ENCODE peak calls at places on chromosomes 12 and 14, in four cellular contexts. Q is upper lobe of right lung, K is memory B cell, A is mucosa of descending colon. P is an unnamed sample.

GRCh38 chr12:32698285-32698684 is 19.2 kb downstream of the DNM1L start:
- DNase-seq in Q (no peak), K (no peak), A (no peak), P (no peak)

GRCh38 chr14:77046706-77047105 is 18.2 kb upstream of the IRF2BPL start:
- DNase-seq in Q (no peak), K (no peak), A (no peak), P (no peak)

GRCh38 chr14:60328588-60328987 is 79.6 kb downstream of the PPM1A start:
- DNase-seq in Q (no peak), K (no peak), A (no peak), P (no peak)

GRCh38 chr12:93167841-93168492 is 209.8 kb upstream of the NUDT4 start:
- DNase-seq in Q (no peak), K (peak), A (no peak), P (peak)

GRCh38 chr14:21704340-21704737 is 30.7 kb upstream of the OR4E1 start:
- DNase-seq in Q (no peak), K (no peak), A (no peak), P (no peak)

GRCh38 chr12:46450279-46450748 is 77.7 kb upstream of the SLC38A2 start:
- DNase-seq in Q (peak), K (no peak), A (peak), P (no peak)

GRCh38 chr12:110825530-110825929 is 21.3 kb upstream of the CCDC63 start:
- DNase-seq in Q (no peak), K (no peak), A (no peak), P (no peak)

GRCh38 chr14:75518625-75519024 is 3.6 kb upstream of the BATF start:
- DNase-seq in Q (no peak), K (no peak), A (no peak), P (no peak)

GRCh38 chr12:120230326-120230973 is 29.5 kb upstream of the RPLP0 start:
- DNase-seq in Q (no peak), K (no peak), A (no peak), P (peak)

GRCh38 chr12:20576528-20576927 is 118.6 kb upstream of the SLCO1C1 start:
- DNase-seq in Q (no peak), K (no peak), A (no peak), P (no peak)

P was measured in A172.